ENCODE peak calls at places on chromosomes 1 and 21, in five cellular contexts. S is activated CD4-positive, alpha-beta T cell treated with anti-CD3 and anti-CD28 coated beads, Interleukin-2, amount 10 ng/mL, durations not matched to agents 7 days and 5 days; T is fibroblast of the conjunctiva; N is adrenal gland; F is nephron progenitor cell. M is an unnamed sample.

GRCh38 chr21:41973861-41974751 is 20.3 kb upstream of the C2CD2 start:
- DNase-seq in S (peak; percentile 42), T (no peak), N (no peak), F (no peak), M (no peak)

GRCh38 chr1:67314696-67315095 is 7.0 kb downstream of the IL12RB2 start:
- DNase-seq in S (peak; percentile 21), T (no peak), N (no peak), F (no peak), M (no peak)

GRCh38 chr21:34999397-34999941 is 49.6 kb downstream of the RUNX1 start:
- DNase-seq in S (no peak), T (no peak), N (no peak), F (no peak), M (no peak)

GRCh38 chr1:70290248-70290647 is 64.3 kb downstream of the ANKRD13C start:
- DNase-seq in S (no peak), T (no peak), N (no peak), F (no peak), M (no peak)

GRCh38 chr1:6955357-6956154 is 170.3 kb downstream of the CAMTA1 start:
- DNase-seq in S (no peak), T (no peak), N (no peak), F (no peak), M (no peak)

GRCh38 chr1:113849072-113849471 is 22.4 kb downstream of the PTPN22 start:
- DNase-seq in S (no peak), T (no peak), N (no peak), F (no peak), M (no peak)

GRCh38 chr1:2981388-2981787 is 39.9 kb upstream of the ACTRT2 start:
- DNase-seq in S (no peak), T (no peak), N (no peak), F (no peak), M (peak; percentile 14)

GRCh38 chr1:153404768-153405167 is 11.6 kb upstream of the S100A7A start:
- DNase-seq in S (peak; percentile 57), T (no peak), N (peak; percentile 62), F (peak; percentile 28), M (peak; percentile 80)

M was measured in upper lobe of left lung.